ENCODE peak calls at places on chromosome 17, in six cellular contexts. P is hypothalamus; G is NCI-H1092 treated with DMSO at 0.1 percent for 48 hours; L is HS-5; W is central memory CD4-positive, alpha-beta T cell; M is stromal cell of bone marrow. J is an unnamed sample.

GRCh38 chr17:46982577-46982976 is 3.5 kb upstream of the RPRML start:
- DNase-seq in P (no peak), G (no peak), L (no peak), W (no peak), M (no peak), J (no peak)

GRCh38 chr17:58302919-58303551 is 22.3 kb upstream of the MPO start:
- DNase-seq in P (no peak), G (no peak), L (no peak), W (no peak), M (no peak), J (no peak)

GRCh38 chr17:19706791-19707727 is 9.3 kb downstream of the SLC47A2 start:
- DNase-seq in P (no peak), G (no peak), L (no peak), W (no peak), M (no peak), J (no peak)

GRCh38 chr17:77440571-77440981 is 299.8 kb downstream of the SEC14L1 start:
- DNase-seq in P (no peak), G (peak), L (no peak), W (no peak), M (no peak), J (peak)

GRCh38 chr17:51439395-51440229 is 179.3 kb downstream of the UTP18 start:
- DNase-seq in P (no peak), G (peak), L (no peak), W (no peak), M (no peak), J (no peak)

GRCh38 chr17:36151891-36152638 is 24.4 kb downstream of the TBC1D3B start:
- DNase-seq in P (no peak), G (no peak), L (no peak), W (no peak), M (no peak), J (no peak)

GRCh38 chr17:40069751-40070643 is 7.2 kb downstream of the THRA start:
- DNase-seq in P (no peak), G (peak), L (no peak), W (peak), M (no peak), J (no peak)

GRCh38 chr17:76481091-76481655 is 13.8 kb downstream of the AANAT start:
- DNase-seq in P (no peak), G (no peak), L (no peak), W (no peak), M (no peak), J (no peak)

GRCh38 chr17:41967141-41967920 is 736 bp downstream of the CNP start:
- DNase-seq in P (peak), G (peak), L (no peak), W (peak), M (no peak), J (peak)

GRCh38 chr17:40323731-40324650 is 15.0 kb downstream of the RARA start:
- DNase-seq in P (no peak), G (no peak), L (no peak), W (peak), M (peak), J (no peak)

GRCh38 chr17:9792181-9792840 is 919 bp upstream of the DHRS7C start:
- DNase-seq in P (no peak), G (no peak), L (no peak), W (no peak), M (no peak), J (no peak)

GRCh38 chr17:82415786-82416185 is 2.4 kb upstream of the HEXD start:
- DNase-seq in P (no peak), G (no peak), L (no peak), W (no peak), M (no peak), J (no peak)

GRCh38 chr17:6170349-6170748 is 100.2 kb downstream of the WSCD1 start:
- DNase-seq in P (no peak), G (peak), L (no peak), W (no peak), M (no peak), J (no peak)

GRCh38 chr17:81153340-81153803 is 11.9 kb upstream of the PVALEF start:
- DNase-seq in P (no peak), G (no peak), L (peak), W (peak), M (peak), J (peak)

GRCh38 chr17:15379659-15380058 is 38.3 kb upstream of the TEKT3 start:
- DNase-seq in P (no peak), G (no peak), L (no peak), W (no peak), M (no peak), J (no peak)

GRCh38 chr17:30905742-30906100 is 317 bp downstream of the TEFM start:
- DNase-seq in P (no peak), G (no peak), L (no peak), W (peak), M (no peak), J (no peak)

GRCh38 chr17:67431210-67432015 is 54.3 kb downstream of the PITPNC1 start:
- DNase-seq in P (no peak), G (no peak), L (peak), W (no peak), M (peak), J (no peak)

GRCh38 chr17:32192379-32192778 is 50.1 kb downstream of the RHOT1 start:
- DNase-seq in P (no peak), G (no peak), L (no peak), W (no peak), M (peak), J (no peak)

GRCh38 chr17:40491486-40491885 is 9.9 kb downstream of the TNS4 start:
- DNase-seq in P (no peak), G (no peak), L (no peak), W (no peak), M (no peak), J (no peak)

GRCh38 chr17:42288985-42289862 is 926 bp downstream of the STAT5A start:
- DNase-seq in P (no peak), G (no peak), L (no peak), W (peak), M (no peak), J (peak)

GRCh38 chr17:21127508-21128077 is 829 bp downstream of the DHRS7B start:
- DNase-seq in P (no peak), G (no peak), L (no peak), W (no peak), M (no peak), J (no peak)

GRCh38 chr17:52048503-52048902 is 110.0 kb downstream of the CA10 start:
- DNase-seq in P (no peak), G (no peak), L (no peak), W (no peak), M (no peak), J (no peak)

GRCh38 chr17:60390881-60391418 is 983 bp downstream of the USP32 start:
- DNase-seq in P (peak), G (peak), L (peak), W (peak), M (no peak), J (peak)

GRCh38 chr17:42459983-42460300 is 1.3 kb downstream of the ATP6V0A1 start:
- DNase-seq in P (no peak), G (no peak), L (no peak), W (peak), M (no peak), J (no peak)

GRCh38 chr17:16872836-16873653 is 98.9 kb downstream of the TNFRSF13B start:
- DNase-seq in P (no peak), G (no peak), L (no peak), W (no peak), M (no peak), J (no peak)

GRCh38 chr17:75639771-75640555 is 6.7 kb downstream of the SMIM5 start:
- DNase-seq in P (no peak), G (no peak), L (no peak), W (no peak), M (no peak), J (no peak)

GRCh38 chr17:77692571-77693161 is 265.8 kb upstream of the TNRC6C start:
- DNase-seq in P (no peak), G (no peak), L (peak), W (peak), M (peak), J (no peak)

GRCh38 chr17:10772425-10773380 is 31.2 kb downstream of the TMEM238L start:
- DNase-seq in P (no peak), G (no peak), L (no peak), W (no peak), M (no peak), J (no peak)

GRCh38 chr17:47205419-47205963 is 3.7 kb upstream of the MYL4 start:
- DNase-seq in P (no peak), G (no peak), L (no peak), W (peak), M (peak), J (no peak)

GRCh38 chr17:21387616-21388015 is 11.5 kb downstream of the KCNJ12 start:
- DNase-seq in P (no peak), G (no peak), L (no peak), W (no peak), M (no peak), J (no peak)

GRCh38 chr17:62859146-62859545 is 51.0 kb upstream of the MARCHF10 start:
- DNase-seq in P (no peak), G (no peak), L (no peak), W (no peak), M (peak), J (no peak)

GRCh38 chr17:49901460-49902331 is 53.8 kb upstream of the TAC4 start:
- DNase-seq in P (no peak), G (no peak), L (no peak), W (no peak), M (no peak), J (no peak)

GRCh38 chr17:28746611-28747045 is 2.8 kb downstream of the TRAF4 start:
- DNase-seq in P (peak), G (peak), L (no peak), W (no peak), M (no peak), J (no peak)

J was measured in dorsolateral prefrontal cortex.